ENCODE peak calls at places on chromosome 10, in four cellular contexts. One of them, this sample, is unnamed.

GRCh38 chr10:128156999-128157755 is 31.0 kb upstream of the MKI67 start:
- DNase-seq in Peyer's patch: peak; percentile 79
- DNase-seq in NCI-H2081: no peak
- DNase-seq in NCI-H1105: no peak
- DNase-seq in this sample: no peak

GRCh38 chr10:127908106-127908957 is 1.4 kb downstream of the PTPRE start:
- DNase-seq in Peyer's patch: peak; percentile 46
- DNase-seq in NCI-H2081: no peak
- DNase-seq in NCI-H1105: no peak
- DNase-seq in this sample: no peak

GRCh38 chr10:113291413-113291812 is 261.4 kb upstream of the HABP2 start:
- DNase-seq in Peyer's patch: no peak
- DNase-seq in NCI-H2081: no peak
- DNase-seq in NCI-H1105: no peak
- DNase-seq in this sample: no peak

GRCh38 chr10:7218974-7219373 is 191.9 kb downstream of the SFMBT2 start:
- DNase-seq in Peyer's patch: no peak
- DNase-seq in NCI-H2081: no peak
- DNase-seq in NCI-H1105: no peak
- DNase-seq in this sample: no peak

GRCh38 chr10:78871796-78872195 is 197.0 kb upstream of the ZMIZ1 start:
- DNase-seq in Peyer's patch: no peak
- DNase-seq in NCI-H2081: no peak
- DNase-seq in NCI-H1105: no peak
- DNase-seq in this sample: no peak

GRCh38 chr10:107011992-107012391 is 152.5 kb downstream of the SORCS1 start:
- DNase-seq in Peyer's patch: no peak
- DNase-seq in NCI-H2081: no peak
- DNase-seq in NCI-H1105: no peak
- DNase-seq in this sample: no peak

GRCh38 chr10:62083413-62083794 is 181.9 kb downstream of the ARID5B start:
- DNase-seq in Peyer's patch: no peak
- DNase-seq in NCI-H2081: peak; percentile 52
- DNase-seq in NCI-H1105: no peak
- DNase-seq in this sample: no peak

GRCh38 chr10:119409906-119410305 is 132.6 kb downstream of the RGS10 start:
- DNase-seq in Peyer's patch: no peak
- DNase-seq in NCI-H2081: no peak
- DNase-seq in NCI-H1105: no peak
- DNase-seq in this sample: no peak

GRCh38 chr10:45160266-45160665 is 155.1 kb downstream of the OR13A1 start:
- DNase-seq in Peyer's patch: no peak
- DNase-seq in NCI-H2081: no peak
- DNase-seq in NCI-H1105: no peak
- DNase-seq in this sample: no peak

GRCh38 chr10:112960151-112960681 is 10.2 kb downstream of the TCF7L2 start:
- DNase-seq in Peyer's patch: no peak
- DNase-seq in NCI-H2081: no peak
- DNase-seq in NCI-H1105: no peak
- DNase-seq in this sample: no peak

GRCh38 chr10:84574101-84574500 is 245.7 kb downstream of the CCSER2 start:
- DNase-seq in Peyer's patch: no peak
- DNase-seq in NCI-H2081: no peak
- DNase-seq in NCI-H1105: no peak
- DNase-seq in this sample: no peak

GRCh38 chr10:90740265-90740664 is 117.6 kb downstream of the HTR7 start:
- DNase-seq in Peyer's patch: no peak
- DNase-seq in NCI-H2081: no peak
- DNase-seq in NCI-H1105: no peak
- DNase-seq in this sample: no peak

GRCh38 chr10:33413093-33413442 is 78.6 kb upstream of the NRP1 start:
- DNase-seq in Peyer's patch: no peak
- DNase-seq in NCI-H2081: no peak
- DNase-seq in NCI-H1105: no peak
- DNase-seq in this sample: no peak

GRCh38 chr10:98446121-98446655 is 547 bp downstream of the HPS1 start:
- DNase-seq in Peyer's patch: no peak
- DNase-seq in NCI-H2081: no peak
- DNase-seq in NCI-H1105: no peak
- DNase-seq in this sample: no peak

GRCh38 chr10:64846706-64847105 is 1325.5 kb downstream of the REEP3 start:
- DNase-seq in Peyer's patch: no peak
- DNase-seq in NCI-H2081: no peak
- DNase-seq in NCI-H1105: no peak
- DNase-seq in this sample: no peak

GRCh38 chr10:60611291-60611747 is 167.0 kb upstream of the CDK1 start:
- DNase-seq in Peyer's patch: no peak
- DNase-seq in NCI-H2081: no peak
- DNase-seq in NCI-H1105: no peak
- DNase-seq in this sample: no peak

GRCh38 chr10:33791295-33791694 is 456.8 kb upstream of the NRP1 start:
- DNase-seq in Peyer's patch: no peak
- DNase-seq in NCI-H2081: peak; percentile 39
- DNase-seq in NCI-H1105: no peak
- DNase-seq in this sample: no peak